ENCODE peak calls at places on chromosomes 7 and 10, in eight cellular contexts. One of them, this sample, is unnamed.
A peak's percentile ranks its signal among the peaks of the same experiment; 100 is the strongest.

GRCh38 chr10:89032141-89032814 is 41.7 kb downstream of the FAS start:
- DNase-seq in progenitor cell of endocrine pancreas: no peak
- DNase-seq in tibial artery: no peak
- DNase-seq in bronchial epithelial cell: peak; percentile 98
- DNase-seq in dorsolateral prefrontal cortex: no peak
- DNase-seq in MCF 10A: peak; percentile 89
- DNase-seq in K562: peak; percentile 4
- DNase-seq in A549: peak; percentile 31
- DNase-seq in this sample: peak; percentile 58

GRCh38 chr7:48085942-48086341 is 3.1 kb upstream of the UPP1 start:
- DNase-seq in progenitor cell of endocrine pancreas: no peak
- DNase-seq in tibial artery: no peak
- DNase-seq in bronchial epithelial cell: no peak
- DNase-seq in dorsolateral prefrontal cortex: no peak
- DNase-seq in MCF 10A: no peak
- DNase-seq in K562: no peak
- DNase-seq in A549: no peak
- DNase-seq in this sample: no peak

GRCh38 chr10:66877359-66877758 is 48.5 kb upstream of the LRRTM3 start:
- DNase-seq in progenitor cell of endocrine pancreas: no peak
- DNase-seq in tibial artery: no peak
- DNase-seq in bronchial epithelial cell: no peak
- DNase-seq in dorsolateral prefrontal cortex: no peak
- DNase-seq in MCF 10A: no peak
- DNase-seq in K562: no peak
- DNase-seq in A549: no peak
- DNase-seq in this sample: no peak

GRCh38 chr7:99473315-99473596 is 566 bp downstream of the ZNF789 start:
- DNase-seq in progenitor cell of endocrine pancreas: no peak
- DNase-seq in tibial artery: no peak
- DNase-seq in bronchial epithelial cell: peak; percentile 75
- DNase-seq in dorsolateral prefrontal cortex: no peak
- DNase-seq in MCF 10A: peak; percentile 60
- DNase-seq in K562: peak; percentile 79
- DNase-seq in A549: peak; percentile 52
- DNase-seq in this sample: peak; percentile 68

GRCh38 chr7:150368098-150368883 is at the start of gene REPIN1:
- DNase-seq in progenitor cell of endocrine pancreas: peak; percentile 93
- DNase-seq in tibial artery: peak; percentile 96
- DNase-seq in bronchial epithelial cell: no peak
- DNase-seq in dorsolateral prefrontal cortex: peak; percentile 85
- DNase-seq in MCF 10A: peak; percentile 84
- DNase-seq in K562: peak; percentile 97
- DNase-seq in A549: peak; percentile 72
- DNase-seq in this sample: peak; percentile 95

GRCh38 chr10:97827778-97828291 is 21.8 kb upstream of the GOLGA7B start:
- DNase-seq in progenitor cell of endocrine pancreas: no peak
- DNase-seq in tibial artery: no peak
- DNase-seq in bronchial epithelial cell: no peak
- DNase-seq in dorsolateral prefrontal cortex: no peak
- DNase-seq in MCF 10A: peak; percentile 59
- DNase-seq in K562: no peak
- DNase-seq in A549: no peak
- DNase-seq in this sample: no peak

GRCh38 chr7:27139335-27140107 is 4.0 kb downstream of the HOXA5 start:
- DNase-seq in progenitor cell of endocrine pancreas: no peak
- DNase-seq in tibial artery: peak; percentile 62
- DNase-seq in bronchial epithelial cell: no peak
- DNase-seq in dorsolateral prefrontal cortex: no peak
- DNase-seq in MCF 10A: peak; percentile 61
- DNase-seq in K562: no peak
- DNase-seq in A549: no peak
- DNase-seq in this sample: no peak

GRCh38 chr7:155965010-155965409 is 152.7 kb upstream of the SHH start:
- DNase-seq in progenitor cell of endocrine pancreas: no peak
- DNase-seq in tibial artery: no peak
- DNase-seq in bronchial epithelial cell: peak; percentile 76
- DNase-seq in dorsolateral prefrontal cortex: no peak
- DNase-seq in MCF 10A: peak; percentile 85
- DNase-seq in K562: no peak
- DNase-seq in A549: no peak
- DNase-seq in this sample: no peak

GRCh38 chr7:135204876-135205275 is 6.5 kb downstream of the WDR91 start:
- DNase-seq in progenitor cell of endocrine pancreas: no peak
- DNase-seq in tibial artery: no peak
- DNase-seq in bronchial epithelial cell: peak; percentile 68
- DNase-seq in dorsolateral prefrontal cortex: no peak
- DNase-seq in MCF 10A: peak; percentile 38
- DNase-seq in K562: no peak
- DNase-seq in A549: no peak
- DNase-seq in this sample: no peak

GRCh38 chr10:131178956-131179355 is 132.6 kb downstream of the TCERG1L start:
- DNase-seq in progenitor cell of endocrine pancreas: peak; percentile 5
- DNase-seq in tibial artery: peak; percentile 53
- DNase-seq in bronchial epithelial cell: no peak
- DNase-seq in dorsolateral prefrontal cortex: no peak
- DNase-seq in MCF 10A: no peak
- DNase-seq in K562: no peak
- DNase-seq in A549: no peak
- DNase-seq in this sample: no peak

GRCh38 chr7:101985646-101986199 is 168.3 kb downstream of the CUX1 start:
- DNase-seq in progenitor cell of endocrine pancreas: no peak
- DNase-seq in tibial artery: no peak
- DNase-seq in bronchial epithelial cell: no peak
- DNase-seq in dorsolateral prefrontal cortex: no peak
- DNase-seq in MCF 10A: no peak
- DNase-seq in K562: no peak
- DNase-seq in A549: no peak
- DNase-seq in this sample: no peak

GRCh38 chr7:102463841-102464576 is 654 bp downstream of the ALKBH4 start:
- DNase-seq in progenitor cell of endocrine pancreas: no peak
- DNase-seq in tibial artery: no peak
- DNase-seq in bronchial epithelial cell: no peak
- DNase-seq in dorsolateral prefrontal cortex: no peak
- DNase-seq in MCF 10A: no peak
- DNase-seq in K562: peak; percentile 41
- DNase-seq in A549: no peak
- DNase-seq in this sample: no peak

GRCh38 chr7:129906700-129907099 is 46.1 kb downstream of the UBE2H start:
- DNase-seq in progenitor cell of endocrine pancreas: no peak
- DNase-seq in tibial artery: no peak
- DNase-seq in bronchial epithelial cell: no peak
- DNase-seq in dorsolateral prefrontal cortex: no peak
- DNase-seq in MCF 10A: no peak
- DNase-seq in K562: no peak
- DNase-seq in A549: peak; percentile 38
- DNase-seq in this sample: no peak

GRCh38 chr7:374706-375490 is 84.9 kb downstream of the FOXL3 start:
- DNase-seq in progenitor cell of endocrine pancreas: peak; percentile 5
- DNase-seq in tibial artery: peak; percentile 57
- DNase-seq in bronchial epithelial cell: no peak
- DNase-seq in dorsolateral prefrontal cortex: peak; percentile 18
- DNase-seq in MCF 10A: no peak
- DNase-seq in K562: no peak
- DNase-seq in A549: no peak
- DNase-seq in this sample: no peak

GRCh38 chr7:44534501-44534900 is 6.6 kb downstream of the NPC1L1 start:
- DNase-seq in progenitor cell of endocrine pancreas: peak; percentile 23
- DNase-seq in tibial artery: no peak
- DNase-seq in bronchial epithelial cell: peak; percentile 12
- DNase-seq in dorsolateral prefrontal cortex: no peak
- DNase-seq in MCF 10A: peak; percentile 62
- DNase-seq in K562: peak; percentile 80
- DNase-seq in A549: peak; percentile 91
- DNase-seq in this sample: peak; percentile 82

GRCh38 chr10:96709525-96709924 is 10.8 kb downstream of the PIK3AP1 start:
- DNase-seq in progenitor cell of endocrine pancreas: no peak
- DNase-seq in tibial artery: no peak
- DNase-seq in bronchial epithelial cell: no peak
- DNase-seq in dorsolateral prefrontal cortex: no peak
- DNase-seq in MCF 10A: no peak
- DNase-seq in K562: no peak
- DNase-seq in A549: no peak
- DNase-seq in this sample: no peak

GRCh38 chr7:137633133-137633532 is 213.6 kb downstream of the DGKI start:
- DNase-seq in progenitor cell of endocrine pancreas: no peak
- DNase-seq in tibial artery: no peak
- DNase-seq in bronchial epithelial cell: no peak
- DNase-seq in dorsolateral prefrontal cortex: no peak
- DNase-seq in MCF 10A: peak; percentile 46
- DNase-seq in K562: no peak
- DNase-seq in A549: no peak
- DNase-seq in this sample: no peak

GRCh38 chr10:121734517-121735137 is 136.4 kb upstream of the FGFR2 start:
- DNase-seq in progenitor cell of endocrine pancreas: no peak
- DNase-seq in tibial artery: no peak
- DNase-seq in bronchial epithelial cell: no peak
- DNase-seq in dorsolateral prefrontal cortex: no peak
- DNase-seq in MCF 10A: peak; percentile 57
- DNase-seq in K562: peak; percentile 27
- DNase-seq in A549: peak; percentile 44
- DNase-seq in this sample: peak; percentile 56

GRCh38 chr7:136514776-136515175 is 353.7 kb upstream of the CHRM2 start:
- DNase-seq in progenitor cell of endocrine pancreas: no peak
- DNase-seq in tibial artery: no peak
- DNase-seq in bronchial epithelial cell: no peak
- DNase-seq in dorsolateral prefrontal cortex: no peak
- DNase-seq in MCF 10A: no peak
- DNase-seq in K562: no peak
- DNase-seq in A549: no peak
- DNase-seq in this sample: no peak

GRCh38 chr10:110842305-110842952 is 29.3 kb upstream of the PDCD4 start:
- DNase-seq in progenitor cell of endocrine pancreas: no peak
- DNase-seq in tibial artery: no peak
- DNase-seq in bronchial epithelial cell: no peak
- DNase-seq in dorsolateral prefrontal cortex: no peak
- DNase-seq in MCF 10A: no peak
- DNase-seq in K562: no peak
- DNase-seq in A549: no peak
- DNase-seq in this sample: no peak

DNA sequence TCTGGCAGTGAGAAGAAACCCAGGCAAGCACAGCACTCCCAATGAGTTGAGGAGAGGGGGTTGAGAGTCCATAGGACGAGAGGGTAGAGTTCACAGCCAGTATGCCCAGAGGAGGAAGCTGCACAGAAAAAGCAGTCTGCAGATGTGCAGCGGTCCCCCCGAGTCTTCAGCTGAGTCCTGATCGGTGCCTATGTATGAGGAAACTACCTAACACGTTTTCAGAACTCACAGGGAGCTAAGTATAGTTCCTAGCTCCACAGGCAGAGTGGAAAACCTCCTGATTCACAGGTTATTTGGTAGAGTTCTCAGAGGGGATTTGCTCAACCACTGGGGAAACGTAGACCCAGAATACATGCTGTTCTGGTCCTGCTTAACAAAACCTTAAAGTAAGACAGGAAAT is 271.3 kb upstream of the CNTNAP2 start:
- DNase-seq in progenitor cell of endocrine pancreas: no peak
- DNase-seq in tibial artery: no peak
- DNase-seq in bronchial epithelial cell: no peak
- DNase-seq in dorsolateral prefrontal cortex: no peak
- DNase-seq in MCF 10A: no peak
- DNase-seq in K562: no peak
- DNase-seq in A549: no peak
- DNase-seq in this sample: no peak
- TF ChIP-seq CTCF in progenitor cell of endocrine pancreas: no peak
- TF ChIP-seq CTCF in tibial artery: no peak
- TF ChIP-seq CTCF in bronchial epithelial cell: no peak
- TF ChIP-seq CTCF in dorsolateral prefrontal cortex: no peak
- TF ChIP-seq CTCF in MCF 10A: no peak
- TF ChIP-seq CTCF in K562: no peak
- TF ChIP-seq CTCF in A549: no peak
- TF ChIP-seq CTCF in this sample: no peak

DNA sequence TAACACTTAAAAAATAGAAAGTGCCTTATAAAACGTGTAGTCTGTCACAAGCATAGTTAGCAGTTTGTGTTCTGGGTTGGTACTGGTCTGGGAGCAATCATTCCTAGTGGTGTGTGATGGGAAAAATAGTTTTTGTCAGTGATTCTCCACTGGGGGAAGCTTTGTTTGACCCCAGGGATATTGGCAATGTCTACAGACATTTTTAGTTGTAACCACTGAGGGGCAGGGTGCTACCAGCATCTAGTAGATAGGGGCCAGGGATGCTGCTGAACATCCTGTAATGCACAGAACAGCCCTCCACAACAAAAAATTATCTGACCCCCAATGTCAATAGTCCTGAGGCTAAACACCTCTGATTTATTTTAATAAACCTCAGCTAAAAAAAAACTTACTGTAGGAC is 51.6 kb upstream of the CREB5 start:
- DNase-seq in progenitor cell of endocrine pancreas: no peak
- DNase-seq in tibial artery: no peak
- DNase-seq in bronchial epithelial cell: no peak
- DNase-seq in dorsolateral prefrontal cortex: no peak
- DNase-seq in MCF 10A: no peak
- DNase-seq in K562: no peak
- DNase-seq in A549: no peak
- DNase-seq in this sample: no peak
- TF ChIP-seq CTCF in progenitor cell of endocrine pancreas: no peak
- TF ChIP-seq CTCF in tibial artery: no peak
- TF ChIP-seq CTCF in bronchial epithelial cell: no peak
- TF ChIP-seq CTCF in dorsolateral prefrontal cortex: no peak
- TF ChIP-seq CTCF in MCF 10A: no peak
- TF ChIP-seq CTCF in K562: peak; percentile 15
- TF ChIP-seq CTCF in A549: no peak
- TF ChIP-seq CTCF in this sample: no peak

GRCh38 chr7:116162992-116163391 is 47.3 kb upstream of the TES start:
- DNase-seq in progenitor cell of endocrine pancreas: no peak
- DNase-seq in tibial artery: no peak
- DNase-seq in bronchial epithelial cell: no peak
- DNase-seq in dorsolateral prefrontal cortex: no peak
- DNase-seq in MCF 10A: no peak
- DNase-seq in K562: no peak
- DNase-seq in A549: no peak
- DNase-seq in this sample: no peak
- TF ChIP-seq CTCF in progenitor cell of endocrine pancreas: no peak
- TF ChIP-seq CTCF in tibial artery: no peak
- TF ChIP-seq CTCF in bronchial epithelial cell: peak; percentile 32
- TF ChIP-seq CTCF in dorsolateral prefrontal cortex: no peak
- TF ChIP-seq CTCF in MCF 10A: no peak
- TF ChIP-seq CTCF in K562: peak; percentile 29
- TF ChIP-seq CTCF in A549: peak; percentile 36
- TF ChIP-seq CTCF in this sample: no peak

DNA sequence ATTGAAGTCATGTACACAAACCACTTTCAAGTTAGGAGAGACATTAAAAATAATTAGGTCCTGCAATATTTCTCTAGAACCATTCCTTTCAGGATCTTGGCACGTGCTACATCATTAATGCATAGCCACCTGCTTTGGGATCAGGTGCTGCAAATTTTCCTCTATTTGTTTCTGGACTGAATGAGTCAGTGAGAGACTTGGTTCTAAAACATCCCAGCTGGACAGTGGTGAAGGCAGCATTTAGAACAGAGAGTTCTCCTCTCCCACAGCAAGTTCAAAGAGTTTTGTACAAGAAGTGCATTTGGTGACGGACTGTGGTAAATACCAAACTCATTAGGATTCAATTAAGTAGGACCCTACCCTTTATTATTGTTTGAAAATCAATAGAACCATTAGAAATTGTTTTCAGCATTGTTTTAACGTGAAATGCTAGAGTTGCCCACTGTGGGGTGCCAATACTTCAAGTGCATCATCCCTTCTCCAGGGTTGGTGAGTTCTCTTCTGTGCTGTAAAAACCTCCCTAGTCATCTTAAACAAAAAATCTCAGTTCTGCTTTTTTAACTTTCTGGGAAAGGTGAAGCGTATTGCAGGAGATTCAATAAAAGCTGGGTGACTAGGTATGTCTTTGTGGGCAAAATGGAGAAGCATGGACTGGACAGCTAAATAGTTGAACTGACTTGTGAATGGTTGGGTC is 698.9 kb downstream of the SUGCT start:
- DNase-seq in progenitor cell of endocrine pancreas: no peak
- DNase-seq in tibial artery: no peak
- DNase-seq in bronchial epithelial cell: peak; percentile 19
- DNase-seq in dorsolateral prefrontal cortex: no peak
- DNase-seq in MCF 10A: no peak
- DNase-seq in K562: no peak
- DNase-seq in A549: no peak
- DNase-seq in this sample: no peak
- TF ChIP-seq CTCF in progenitor cell of endocrine pancreas: no peak
- TF ChIP-seq CTCF in tibial artery: no peak
- TF ChIP-seq CTCF in bronchial epithelial cell: no peak
- TF ChIP-seq CTCF in dorsolateral prefrontal cortex: no peak
- TF ChIP-seq CTCF in MCF 10A: peak; percentile 31
- TF ChIP-seq CTCF in K562: no peak
- TF ChIP-seq CTCF in A549: no peak
- TF ChIP-seq CTCF in this sample: no peak

This sample was measured in GM20000.